ENCODE peak calls at places on chromosomes 6 and 20, in eight cellular contexts. W is A549, C is K562, Y is ovary, X is stomach, K is H1, J is HepG2, P is sigmoid colon. Z is an unnamed sample.

GRCh38 chr20:47663354-47664067 is 121.8 kb downstream of the SULF2 start:
- DNase-seq in C (peak), P (peak), Y (peak), J (peak), K (peak), W (peak), X (peak), Z (peak)

GRCh38 chr6:110755411-110755834 is 59.8 kb downstream of the CDK19 start:
- DNase-seq in Y (no peak), X (no peak), C (no peak), P (no peak), W (no peak), K (no peak), J (peak), Z (no peak)

GRCh38 chr6:51268666-51269065 is 450.0 kb downstream of the TFAP2B start:
- DNase-seq in W (no peak), Y (no peak), P (no peak), X (no peak), C (no peak), K (no peak), J (no peak), Z (no peak)

GRCh38 chr6:54071941-54072340 is 39.3 kb upstream of the MLIP start:
- DNase-seq in P (no peak), C (no peak), Y (no peak), J (no peak), K (no peak), X (no peak), W (no peak), Z (no peak)

GRCh38 chr6:72446427-72446826 is 175.4 kb upstream of the KCNQ5 start:
- DNase-seq in C (no peak), W (no peak), K (no peak), X (no peak), P (no peak), Y (no peak), J (no peak), Z (no peak)

GRCh38 chr6:3766219-3766618 is 14.7 kb upstream of the PXDC1 start:
- DNase-seq in C (no peak), K (no peak), X (no peak), J (no peak), Y (no peak), P (no peak), W (no peak), Z (no peak)

GRCh38 chr6:160733045-160733646 is 31.1 kb downstream of the PLG start:
- DNase-seq in Y (peak), X (peak), J (peak), C (peak), K (no peak), P (no peak), W (peak), Z (no peak)

GRCh38 chr6:62298745-62299392 is 12.8 kb upstream of the KHDRBS2 start:
- DNase-seq in W (no peak), K (no peak), Y (no peak), J (no peak), X (no peak), P (no peak), C (no peak), Z (no peak)

GRCh38 chr6:145629478-145629877 is 105.8 kb downstream of the EPM2A start:
- DNase-seq in J (no peak), C (no peak), P (no peak), Y (no peak), W (no peak), X (no peak), K (no peak), Z (no peak)

GRCh38 chr6:31114540-31114876 is at the start of gene PSORS1C1:
- DNase-seq in K (no peak), X (peak), J (peak), Y (peak), C (no peak), P (peak), W (peak), Z (peak)

GRCh38 chr6:85047818-85048217 is 283.4 kb upstream of the TBX18 start:
- DNase-seq in X (no peak), Y (no peak), P (no peak), C (no peak), W (no peak), J (no peak), K (no peak), Z (no peak)

GRCh38 chr6:137866200-137866913 is 702 bp upstream of the TNFAIP3 start:
- DNase-seq in P (peak), C (peak), J (no peak), X (no peak), K (no peak), Y (no peak), W (no peak), Z (no peak)

GRCh38 chr6:165308926-165309731 is at the start of gene C6orf118:
- DNase-seq in K (peak), P (peak), C (no peak), W (peak), J (no peak), X (no peak), Y (peak), Z (no peak)

GRCh38 chr20:42010090-42010489 is 391.9 kb upstream of the CHD6 start:
- DNase-seq in Y (no peak), X (no peak), K (no peak), J (no peak), W (no peak), P (no peak), C (no peak), Z (no peak)

GRCh38 chr20:10603971-10604864 is 69.6 kb downstream of the JAG1 start:
- DNase-seq in W (peak), K (no peak), C (no peak), J (peak), X (no peak), P (peak), Y (peak), Z (peak)

GRCh38 chr6:134936476-134936875 is 13.4 kb downstream of the ALDH8A1 start:
- DNase-seq in J (no peak), Y (no peak), K (no peak), C (no peak), X (no peak), P (no peak), W (no peak), Z (no peak)

GRCh38 chr20:8082025-8082424 is 50.0 kb upstream of the PLCB1 start:
- DNase-seq in W (peak), Y (no peak), C (peak), X (no peak), K (peak), J (peak), P (no peak), Z (no peak)

GRCh38 chr20:44745560-44746366 is at the start of gene KCNK15:
- DNase-seq in Y (peak), C (peak), J (no peak), K (no peak), X (peak), P (peak), W (no peak), Z (peak)

GRCh38 chr6:108423982-108424695 is 129.3 kb downstream of the AFG1L start:
- DNase-seq in X (no peak), Y (no peak), K (no peak), W (no peak), P (no peak), C (no peak), J (no peak), Z (no peak)

GRCh38 chr6:34986845-34987246 is 97.8 kb downstream of the ANKS1A start:
- DNase-seq in W (peak), Y (peak), C (peak), J (peak), X (peak), K (peak), P (peak), Z (peak)

GRCh38 chr20:59017493-59018231 is 1.6 kb upstream of the TUBB1 start:
- DNase-seq in W (no peak), K (no peak), C (no peak), X (no peak), P (peak), J (no peak), Y (no peak), Z (no peak)

GRCh38 chr6:20092071-20092566 is 120.2 kb downstream of the MBOAT1 start:
- DNase-seq in K (no peak), C (peak), W (peak), P (no peak), X (no peak), Y (no peak), J (peak), Z (no peak)

GRCh38 chr6:157151029-157151428 is 172.3 kb downstream of the TMEM242 start:
- DNase-seq in X (no peak), K (no peak), C (no peak), W (peak), Y (no peak), J (no peak), P (no peak), Z (no peak)

GRCh38 chr6:148157841-148158240 is 184.8 kb upstream of the SASH1 start:
- DNase-seq in J (no peak), K (no peak), X (no peak), Y (no peak), P (no peak), W (no peak), C (no peak), Z (no peak)

GRCh38 chr6:138145402-138145801 is 16.3 kb upstream of the ARFGEF3 start:
- DNase-seq in C (no peak), K (no peak), P (no peak), W (no peak), X (no peak), J (no peak), Y (no peak), Z (no peak)

GRCh38 chr6:85355816-85356215 is 94.1 kb upstream of the NT5E start:
- DNase-seq in K (no peak), Y (no peak), P (no peak), X (no peak), J (no peak), C (no peak), W (no peak), Z (no peak)

GRCh38 chr6:147283460-147283859 is 79.2 kb downstream of the STXBP5 start:
- DNase-seq in W (no peak), P (no peak), C (no peak), K (no peak), X (no peak), J (no peak), Y (no peak), Z (no peak)

GRCh38 chr20:38337561-38338140 is 8.6 kb upstream of the LBP start:
- DNase-seq in K (peak), Y (no peak), X (no peak), P (no peak), W (peak), J (peak), C (peak), Z (no peak)

GRCh38 chr6:16925461-16925860 is 164.2 kb upstream of the ATXN1 start:
- DNase-seq in Y (no peak), J (no peak), C (no peak), X (no peak), P (no peak), K (no peak), W (no peak), Z (no peak)

GRCh38 chr6:137165375-137166246 is 7.8 kb downstream of the IL22RA2 start:
- DNase-seq in J (peak), C (peak), X (peak), K (no peak), P (no peak), W (peak), Y (no peak), Z (no peak)

DNA sequence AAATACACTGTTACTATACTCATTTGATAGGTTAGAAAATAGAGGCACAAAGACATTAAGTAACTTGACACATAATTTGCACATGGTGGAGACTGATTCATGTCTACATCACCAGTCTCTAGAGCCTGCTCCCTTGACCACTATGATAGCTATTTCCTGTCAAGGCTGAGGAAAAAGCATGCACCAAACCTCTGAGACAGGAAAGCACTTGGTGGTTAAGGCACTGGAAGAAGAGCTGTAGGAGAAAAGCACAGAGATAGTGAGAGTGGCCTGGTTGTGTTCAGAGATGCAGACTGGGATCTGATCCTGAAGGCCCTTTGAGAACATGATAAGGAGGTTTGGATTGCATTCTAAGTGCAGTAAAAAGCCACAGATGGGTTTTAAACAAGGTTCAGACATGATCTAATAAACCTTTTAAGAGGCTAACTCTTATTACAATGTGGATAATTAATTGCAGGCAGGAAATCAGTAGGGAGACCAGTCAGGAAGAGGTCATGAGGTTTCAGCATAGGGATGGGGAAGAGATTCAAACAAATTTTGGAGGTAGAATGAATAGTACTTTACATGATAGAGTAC is 168.9 kb downstream of the PHF3 start:
- DNase-seq in C (no peak), W (no peak), X (no peak), Y (no peak), P (no peak), J (no peak), K (no peak), Z (no peak)
- TF ChIP-seq EP300 in C (no peak), W (no peak), X (no peak), Y (no peak), P (no peak), J (no peak), K (no peak), Z (no peak)

GRCh38 chr20:888057-888456 is 28.1 kb downstream of the ANGPT4 start:
- DNase-seq in P (no peak), J (no peak), C (no peak), W (no peak), X (no peak), Y (no peak), K (no peak), Z (no peak)

GRCh38 chr20:881051-881820 is 34.9 kb downstream of the ANGPT4 start:
- DNase-seq in Y (no peak), J (no peak), K (no peak), P (no peak), C (peak), X (no peak), W (peak), Z (peak)

GRCh38 chr20:889110-889509 is 27.0 kb downstream of the ANGPT4 start:
- DNase-seq in W (no peak), C (no peak), K (no peak), Y (no peak), J (no peak), P (no peak), X (no peak), Z (no peak)

GRCh38 chr20:887137-887536 is 29.0 kb downstream of the ANGPT4 start:
- DNase-seq in P (no peak), J (no peak), X (no peak), W (no peak), Y (no peak), C (no peak), K (no peak), Z (no peak)

DNA sequence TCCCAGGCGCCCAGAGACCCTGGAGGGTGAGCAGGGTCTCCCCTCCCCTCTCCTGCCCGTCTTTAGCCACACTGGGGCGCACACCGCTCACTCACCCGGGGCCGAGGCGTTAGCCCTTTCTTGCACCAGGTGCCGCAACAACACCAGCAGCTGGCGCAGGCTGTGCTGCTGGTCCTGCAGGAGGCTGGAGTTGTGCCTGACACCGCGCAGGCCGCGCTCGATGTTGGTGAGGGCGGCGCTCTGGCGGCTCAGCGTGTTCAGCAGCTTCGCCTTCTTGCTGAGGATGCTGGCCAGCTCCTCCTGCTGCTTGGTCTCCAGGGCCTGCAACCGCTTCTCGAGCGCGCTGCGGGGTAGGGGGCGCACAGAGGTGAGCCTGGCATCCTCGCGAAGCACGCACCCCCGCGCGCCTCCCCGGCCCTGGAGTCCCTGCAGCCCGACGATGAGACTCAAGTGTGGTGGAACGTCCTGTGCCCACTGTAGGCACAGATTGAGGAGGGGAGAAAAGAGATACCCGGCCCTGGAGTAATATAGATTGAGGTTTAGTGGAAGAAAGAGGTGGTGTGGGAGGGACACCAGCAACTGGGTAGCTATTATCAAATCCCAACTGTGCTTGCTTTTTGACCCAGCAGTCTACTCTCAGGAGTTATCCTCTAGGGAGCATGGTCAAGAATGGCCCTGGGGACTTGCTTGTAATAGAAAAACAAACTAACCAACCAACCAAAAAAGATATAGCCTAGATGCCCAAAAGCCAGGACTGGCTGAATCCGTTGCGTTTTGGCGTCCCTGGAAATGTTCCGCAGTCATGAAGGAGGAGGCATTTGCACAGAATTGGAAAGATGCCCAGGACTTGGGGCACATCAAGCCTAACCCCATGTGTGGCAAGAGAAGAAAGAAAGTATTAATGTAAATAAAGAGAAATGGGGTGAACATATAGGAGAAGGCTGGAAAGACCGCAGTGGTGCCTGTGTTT is 30.9 kb downstream of the ANGPT4 start:
- DNase-seq in K (peak), P (no peak), Y (peak), X (no peak), C (peak), W (no peak), J (no peak), Z (peak)
- TF ChIP-seq EP300 in K (no peak), P (no peak), Y (no peak), X (no peak), C (no peak), W (no peak), J (no peak), Z (no peak)

DNA sequence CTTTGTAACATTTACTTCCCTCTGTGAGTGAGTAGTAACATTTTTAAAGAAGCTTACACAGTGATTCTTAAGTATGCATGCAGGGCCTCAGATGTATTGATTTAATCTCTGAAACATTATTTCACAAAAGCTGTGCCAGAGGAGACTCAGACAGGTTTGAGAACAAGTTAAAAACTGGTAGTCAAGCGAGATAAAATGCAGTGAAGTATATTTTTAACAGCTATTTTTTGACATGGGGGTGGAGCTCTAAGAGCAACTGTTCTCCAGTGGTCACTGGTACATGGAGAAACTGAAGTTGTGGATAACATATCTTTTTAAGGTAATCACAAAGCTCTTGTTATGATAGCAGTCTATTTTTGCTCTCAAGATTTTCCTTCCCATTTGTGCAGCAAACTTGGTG is 20.4 kb downstream of the DSTN start:
- DNase-seq in X (no peak), K (no peak), J (no peak), Y (no peak), P (no peak), C (no peak), W (no peak), Z (no peak)
- TF ChIP-seq EP300 in X (no peak), K (no peak), J (no peak), Y (no peak), P (no peak), C (no peak), W (no peak), Z (no peak)

DNA sequence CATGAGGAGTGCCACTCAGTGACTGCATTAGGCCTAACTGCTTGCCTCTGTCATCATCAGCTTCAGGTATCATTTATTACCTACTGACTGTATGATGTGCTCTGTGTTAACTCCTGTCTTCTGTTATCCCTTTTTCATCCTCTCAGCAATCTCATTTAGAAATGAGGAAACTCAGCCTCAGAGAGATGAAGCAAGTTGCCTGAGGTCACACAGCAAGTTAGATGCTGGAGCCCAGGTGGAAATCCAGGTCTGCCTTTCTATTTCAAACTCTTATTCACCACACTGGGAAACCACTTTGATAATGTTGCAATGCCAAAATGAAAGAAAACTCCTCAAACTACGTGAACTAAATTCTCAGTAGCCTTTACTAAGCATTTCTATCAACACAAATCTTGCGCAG is 1.3 kb downstream of the FERMT1 start:
- DNase-seq in P (no peak), C (no peak), W (no peak), J (no peak), Y (no peak), X (no peak), K (no peak), Z (no peak)
- TF ChIP-seq EP300 in P (no peak), C (no peak), W (no peak), J (no peak), Y (no peak), X (no peak), K (no peak), Z (no peak)

GRCh38 chr6:38646166-38646565 is 6.4 kb upstream of the BTBD9 start:
- DNase-seq in Y (no peak), C (no peak), P (no peak), W (no peak), J (no peak), K (no peak), X (no peak), Z (no peak)
- TF ChIP-seq EP300 in Y (no peak), C (no peak), P (no peak), W (no peak), J (no peak), K (no peak), X (no peak), Z (no peak)

DNA sequence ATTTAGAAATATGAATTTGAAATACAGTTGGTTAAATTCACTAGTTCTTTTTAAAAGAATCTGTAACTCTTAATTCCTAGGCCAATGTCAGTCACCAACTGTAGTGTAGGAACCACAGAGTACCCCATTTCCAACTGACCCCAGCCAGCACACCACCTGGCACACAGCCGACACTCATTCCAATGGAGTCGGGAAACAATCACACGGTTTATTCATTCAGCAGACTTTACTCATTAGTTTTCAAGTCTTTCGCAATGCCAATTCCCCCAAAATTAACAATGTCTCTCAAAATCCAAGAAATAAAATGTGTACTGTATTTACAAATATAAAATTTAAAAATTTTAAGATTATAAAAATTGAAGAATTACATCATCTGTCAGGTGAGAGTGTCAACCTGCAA is 13.5 kb downstream of the ARG1 start:
- DNase-seq in K (no peak), X (no peak), P (no peak), W (no peak), Y (no peak), J (no peak), C (no peak), Z (no peak)
- TF ChIP-seq EP300 in K (no peak), X (no peak), P (no peak), W (no peak), Y (no peak), J (no peak), C (no peak), Z (no peak)

DNA sequence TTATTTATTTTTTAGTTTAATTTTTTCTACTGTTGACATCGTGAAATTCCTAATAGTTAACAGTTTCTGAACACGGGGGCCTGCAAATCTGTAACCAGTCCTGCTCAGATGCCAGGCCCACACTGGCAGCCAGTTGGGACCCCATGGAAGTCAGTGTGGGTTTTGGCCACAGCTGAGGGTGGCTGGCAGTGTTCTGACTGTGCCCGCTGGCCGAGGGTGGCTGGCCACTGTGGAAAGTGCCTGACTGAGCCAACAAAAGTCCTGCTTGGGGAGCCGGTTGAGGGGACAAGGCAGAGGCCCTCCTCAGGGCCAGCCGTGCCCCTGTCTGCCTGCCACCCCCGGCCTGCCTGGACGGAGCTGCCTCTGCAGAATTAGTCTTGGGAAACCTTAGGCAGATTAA is 4.1 kb upstream of the PMEPA1 start:
- DNase-seq in K (no peak), P (no peak), C (no peak), J (no peak), X (no peak), Y (no peak), W (no peak), Z (no peak)
- TF ChIP-seq EP300 in K (no peak), P (no peak), C (no peak), J (no peak), X (no peak), Y (no peak), W (no peak), Z (no peak)

Z was measured in upper lobe of left lung.